ENCODE peak calls at places on chromosomes 1 and 21, in nine cellular contexts. E, K, W, Y, B, U, X, V and T are unnamed samples.

GRCh38 chr1:245404527-245404926 is 249.7 kb downstream of the KIF26B start:
- DNase-seq in X (no peak), K (no peak), E (no peak), B (no peak), U (no peak), Y (no peak), W (no peak), V (no peak), T (no peak)

GRCh38 chr1:202297291-202297690 is 44.4 kb downstream of the UBE2T start:
- DNase-seq in X (no peak), E (no peak), B (no peak), V (no peak), Y (no peak), W (no peak), U (no peak), K (no peak), T (no peak)

GRCh38 chr1:219833214-219833816 is 95.0 kb downstream of the SLC30A10 start:
- DNase-seq in W (no peak), E (no peak), K (no peak), U (no peak), V (no peak), X (no peak), B (no peak), Y (no peak), T (no peak)

GRCh38 chr1:94643776-94644175 is 102.2 kb upstream of the F3 start:
- DNase-seq in B (no peak), X (no peak), Y (no peak), W (no peak), U (no peak), K (no peak), V (no peak), E (no peak), T (no peak)

GRCh38 chr1:214761030-214761429 is 158.0 kb downstream of the CENPF start:
- DNase-seq in Y (no peak), V (no peak), U (no peak), B (no peak), K (no peak), W (no peak), E (no peak), X (no peak), T (no peak)

GRCh38 chr21:31335957-31336738 is 7.9 kb downstream of the TIAM1 start:
- DNase-seq in V (peak; percentile 90), X (no peak), W (peak; percentile 96), Y (no peak), U (peak; percentile 36), K (no peak), E (no peak), B (no peak), T (peak; percentile 88)

GRCh38 chr1:24890861-24891260 is 39.2 kb downstream of the RUNX3 start:
- DNase-seq in W (no peak), U (no peak), Y (no peak), E (no peak), B (peak; percentile 22), K (no peak), V (no peak), X (peak; percentile 14), T (no peak)

GRCh38 chr1:108712605-108713150 is at the start of gene FNDC7:
- DNase-seq in V (peak; percentile 35), B (no peak), K (no peak), Y (no peak), U (no peak), E (no peak), X (no peak), W (no peak), T (no peak)

GRCh38 chr1:10839188-10839770 is 42.8 kb upstream of the CASZ1 start:
- DNase-seq in X (peak; percentile 29), K (no peak), B (no peak), W (no peak), Y (no peak), V (no peak), U (no peak), E (no peak), T (no peak)

GRCh38 chr1:36555041-36555440 is 72.3 kb upstream of the CSF3R start:
- DNase-seq in K (no peak), E (no peak), U (no peak), W (no peak), V (no peak), Y (no peak), B (no peak), X (no peak), T (no peak)

GRCh38 chr1:72498393-72498792 is 216.1 kb upstream of the NEGR1 start:
- DNase-seq in X (no peak), E (no peak), W (no peak), U (no peak), K (no peak), Y (no peak), V (peak; percentile 5), B (no peak), T (peak; percentile 61)

GRCh38 chr1:156663178-156663577 is 14.0 kb downstream of the NES start:
- DNase-seq in V (peak; percentile 32), U (no peak), B (no peak), E (peak; percentile 39), X (no peak), Y (no peak), W (no peak), K (peak; percentile 52), T (peak; percentile 35)

GRCh38 chr1:16204634-16205332 is 7.7 kb downstream of the ARHGEF19 start:
- DNase-seq in B (no peak), Y (peak; percentile 33), X (peak; percentile 60), E (peak; percentile 21), U (no peak), V (peak; percentile 47), W (peak; percentile 35), K (no peak), T (peak; percentile 35)

GRCh38 chr1:215665212-215665611 is 98.1 kb downstream of the KCTD3 start:
- DNase-seq in U (no peak), B (no peak), E (no peak), K (no peak), V (peak; percentile 30), Y (no peak), X (no peak), W (no peak), T (peak; percentile 34)

GRCh38 chr1:32500387-32501209 is 35.7 kb downstream of the ZBTB8B start:
- DNase-seq in V (peak; percentile 61), B (peak; percentile 65), U (no peak), W (peak; percentile 68), Y (peak; percentile 81), K (peak; percentile 81), X (peak; percentile 64), E (peak; percentile 49), T (peak; percentile 67)
- TF ChIP-seq CTCF in V (no peak), B (no peak), U (no peak), W (no peak), Y (no peak), K (peak; percentile 48), X (no peak), E (no peak), T (no peak)

GRCh38 chr1:182394055-182394775 is 2.6 kb upstream of the GLUL start:
- DNase-seq in W (no peak), B (no peak), K (no peak), V (no peak), Y (no peak), U (no peak), X (no peak), E (no peak), T (no peak)

GRCh38 chr1:182389619-182390047 is 2.0 kb downstream of the GLUL start:
- DNase-seq in Y (no peak), V (peak; percentile 17), U (no peak), B (no peak), E (peak; percentile 31), K (no peak), W (no peak), X (no peak), T (peak; percentile 34)

GRCh38 chr1:182392045-182393028 is 747 bp upstream of the GLUL start:
- DNase-seq in V (peak; percentile 39), U (no peak), B (peak; percentile 57), X (peak; percentile 74), K (peak; percentile 74), E (no peak), W (peak; percentile 15), Y (peak; percentile 36), T (no peak)

GRCh38 chr1:182391028-182391361 is 595 bp downstream of the GLUL start:
- DNase-seq in K (no peak), B (no peak), X (no peak), Y (no peak), E (no peak), U (no peak), W (no peak), V (no peak), T (no peak)

GRCh38 chr1:182391362-182392044 is at the start of gene GLUL:
- DNase-seq in V (peak; percentile 93), E (peak; percentile 94), X (peak; percentile 94), U (peak; percentile 63), B (peak; percentile 97), K (peak; percentile 96), W (peak; percentile 88), Y (peak; percentile 95), T (peak; percentile 90)
- TF ChIP-seq CTCF in V (peak; percentile 32), E (no peak), X (no peak), U (peak; percentile 29), B (no peak), K (no peak), W (no peak), Y (peak; percentile 34), T (peak; percentile 2)

GRCh38 chr21:45234127-45234526 is 53.6 kb downstream of the POFUT2 start:
- DNase-seq in X (no peak), K (no peak), V (no peak), B (no peak), W (no peak), U (no peak), E (no peak), Y (no peak), T (no peak)

GRCh38 chr21:45235488-45235887 is 52.2 kb downstream of the POFUT2 start:
- DNase-seq in B (no peak), X (no peak), W (no peak), V (no peak), K (no peak), Y (no peak), U (no peak), E (no peak), T (no peak)

GRCh38 chr21:45234906-45235305 is 52.8 kb downstream of the POFUT2 start:
- DNase-seq in U (no peak), E (no peak), W (no peak), K (no peak), X (no peak), Y (no peak), B (no peak), V (no peak), T (no peak)

GRCh38 chr21:45241357-45241756 is 46.3 kb downstream of the POFUT2 start:
- DNase-seq in E (no peak), K (no peak), Y (no peak), W (no peak), X (no peak), U (no peak), B (no peak), V (no peak), T (no peak)

DNA sequence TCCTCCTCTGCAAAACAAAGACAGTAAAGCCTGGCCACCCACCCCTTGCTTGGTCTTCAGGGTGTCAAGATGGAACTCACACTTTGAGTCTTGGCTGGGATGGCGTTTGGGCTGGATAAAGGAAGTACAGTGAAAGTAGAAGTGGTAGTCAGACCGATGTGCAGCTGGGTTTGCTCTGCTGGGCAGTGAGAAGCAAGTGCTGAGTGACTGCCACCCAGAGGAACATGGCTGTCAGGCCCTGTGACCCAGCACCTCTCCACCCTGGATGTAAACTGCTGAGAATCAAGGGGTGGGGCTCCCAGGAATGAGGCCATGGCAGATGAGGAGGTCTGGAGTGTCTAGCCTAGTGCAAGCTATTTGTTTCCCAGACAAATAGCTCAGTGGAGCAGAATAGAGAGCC is 51.2 kb downstream of the POFUT2 start:
- DNase-seq in V (no peak), K (no peak), B (no peak), Y (no peak), W (peak; percentile 19), U (no peak), X (no peak), E (no peak), T (peak; percentile 9)
- TF ChIP-seq CTCF in V (no peak), K (no peak), B (no peak), Y (no peak), W (peak; percentile 22), U (no peak), X (no peak), E (no peak), T (no peak)

GRCh38 chr21:34811368-34811767 is 142.6 kb downstream of the CLIC6 start:
- DNase-seq in W (no peak), U (no peak), K (no peak), V (peak; percentile 34), B (no peak), E (peak; percentile 37), Y (no peak), X (no peak), T (no peak)
- TF ChIP-seq CTCF in W (no peak), U (no peak), K (no peak), V (no peak), B (no peak), E (no peak), Y (no peak), X (no peak), T (no peak)